ENCODE peak calls at places on chromosomes 5 and 9, in seven cellular contexts. One of them, this sample, is unnamed.

GRCh38 chr5:73412597-73412988 is 36.0 kb downstream of the FOXD1 start:
- DNase-seq in effector memory CD4-positive, alpha-beta T cell: no peak
- DNase-seq in pulmonary artery endothelial cell: no peak
- DNase-seq in T-helper 2 cell: no peak
- DNase-seq in COR-L47: no peak
- DNase-seq in HEK293T: no peak
- DNase-seq in activated naive CD8-positive, alpha-beta T cell treated with anti-CD3 and anti-CD28 coated beads, Interleukin-2, amount 50 U/mL, for 24 hours: no peak
- DNase-seq in this sample: no peak

GRCh38 chr5:72499730-72500129 is 7.5 kb downstream of the ZNF366 start:
- DNase-seq in COR-L47: no peak
- DNase-seq in T-helper 2 cell: no peak
- DNase-seq in effector memory CD4-positive, alpha-beta T cell: no peak
- DNase-seq in HEK293T: no peak
- DNase-seq in activated naive CD8-positive, alpha-beta T cell treated with anti-CD3 and anti-CD28 coated beads, Interleukin-2, amount 50 U/mL, for 24 hours: no peak
- DNase-seq in pulmonary artery endothelial cell: no peak
- DNase-seq in this sample: no peak

GRCh38 chr5:143920772-143921171 is 108.8 kb downstream of the HMHB1 start:
- DNase-seq in COR-L47: no peak
- DNase-seq in effector memory CD4-positive, alpha-beta T cell: no peak
- DNase-seq in pulmonary artery endothelial cell: no peak
- DNase-seq in HEK293T: no peak
- DNase-seq in T-helper 2 cell: no peak
- DNase-seq in activated naive CD8-positive, alpha-beta T cell treated with anti-CD3 and anti-CD28 coated beads, Interleukin-2, amount 50 U/mL, for 24 hours: no peak
- DNase-seq in this sample: no peak

GRCh38 chr9:3367185-3367584 is 158.6 kb downstream of the RFX3 start:
- DNase-seq in COR-L47: no peak
- DNase-seq in T-helper 2 cell: no peak
- DNase-seq in activated naive CD8-positive, alpha-beta T cell treated with anti-CD3 and anti-CD28 coated beads, Interleukin-2, amount 50 U/mL, for 24 hours: no peak
- DNase-seq in pulmonary artery endothelial cell: no peak
- DNase-seq in effector memory CD4-positive, alpha-beta T cell: no peak
- DNase-seq in HEK293T: no peak
- DNase-seq in this sample: no peak

GRCh38 chr5:168786142-168786541 is 207.0 kb upstream of the PANK3 start:
- DNase-seq in activated naive CD8-positive, alpha-beta T cell treated with anti-CD3 and anti-CD28 coated beads, Interleukin-2, amount 50 U/mL, for 24 hours: no peak
- DNase-seq in T-helper 2 cell: no peak
- DNase-seq in HEK293T: no peak
- DNase-seq in effector memory CD4-positive, alpha-beta T cell: no peak
- DNase-seq in COR-L47: no peak
- DNase-seq in pulmonary artery endothelial cell: no peak
- DNase-seq in this sample: no peak

GRCh38 chr5:114018178-114018577 is 343.7 kb upstream of the KCNN2 start:
- DNase-seq in activated naive CD8-positive, alpha-beta T cell treated with anti-CD3 and anti-CD28 coated beads, Interleukin-2, amount 50 U/mL, for 24 hours: no peak
- DNase-seq in HEK293T: peak; percentile 14
- DNase-seq in COR-L47: peak; percentile 14
- DNase-seq in T-helper 2 cell: no peak
- DNase-seq in effector memory CD4-positive, alpha-beta T cell: no peak
- DNase-seq in pulmonary artery endothelial cell: no peak
- DNase-seq in this sample: peak; percentile 51

GRCh38 chr5:137282216-137282615 is 216.9 kb downstream of the SPOCK1 start:
- DNase-seq in pulmonary artery endothelial cell: peak; percentile 8
- DNase-seq in activated naive CD8-positive, alpha-beta T cell treated with anti-CD3 and anti-CD28 coated beads, Interleukin-2, amount 50 U/mL, for 24 hours: no peak
- DNase-seq in T-helper 2 cell: no peak
- DNase-seq in effector memory CD4-positive, alpha-beta T cell: no peak
- DNase-seq in HEK293T: no peak
- DNase-seq in COR-L47: no peak
- DNase-seq in this sample: no peak

GRCh38 chr9:99287641-99288040 is 65.6 kb downstream of the SEC61B start:
- DNase-seq in HEK293T: no peak
- DNase-seq in pulmonary artery endothelial cell: no peak
- DNase-seq in effector memory CD4-positive, alpha-beta T cell: no peak
- DNase-seq in COR-L47: no peak
- DNase-seq in activated naive CD8-positive, alpha-beta T cell treated with anti-CD3 and anti-CD28 coated beads, Interleukin-2, amount 50 U/mL, for 24 hours: no peak
- DNase-seq in T-helper 2 cell: no peak
- DNase-seq in this sample: no peak

GRCh38 chr5:89069591-89069990 is 186.6 kb upstream of the MEF2C start:
- DNase-seq in effector memory CD4-positive, alpha-beta T cell: no peak
- DNase-seq in T-helper 2 cell: no peak
- DNase-seq in pulmonary artery endothelial cell: no peak
- DNase-seq in activated naive CD8-positive, alpha-beta T cell treated with anti-CD3 and anti-CD28 coated beads, Interleukin-2, amount 50 U/mL, for 24 hours: no peak
- DNase-seq in HEK293T: no peak
- DNase-seq in COR-L47: no peak
- DNase-seq in this sample: no peak

GRCh38 chr5:372911-373709 is 51.6 kb downstream of the AHRR start:
- DNase-seq in HEK293T: peak; percentile 38
- DNase-seq in pulmonary artery endothelial cell: no peak
- DNase-seq in T-helper 2 cell: no peak
- DNase-seq in activated naive CD8-positive, alpha-beta T cell treated with anti-CD3 and anti-CD28 coated beads, Interleukin-2, amount 50 U/mL, for 24 hours: no peak
- DNase-seq in COR-L47: peak; percentile 82
- DNase-seq in effector memory CD4-positive, alpha-beta T cell: no peak
- DNase-seq in this sample: no peak

GRCh38 chr5:173886157-173886556 is 2.0 kb upstream of the CPEB4 start:
- DNase-seq in activated naive CD8-positive, alpha-beta T cell treated with anti-CD3 and anti-CD28 coated beads, Interleukin-2, amount 50 U/mL, for 24 hours: no peak
- DNase-seq in pulmonary artery endothelial cell: no peak
- DNase-seq in HEK293T: no peak
- DNase-seq in T-helper 2 cell: no peak
- DNase-seq in effector memory CD4-positive, alpha-beta T cell: no peak
- DNase-seq in COR-L47: no peak
- DNase-seq in this sample: no peak

GRCh38 chr9:69674741-69675438 is 2.7 kb upstream of the APBA1 start:
- DNase-seq in activated naive CD8-positive, alpha-beta T cell treated with anti-CD3 and anti-CD28 coated beads, Interleukin-2, amount 50 U/mL, for 24 hours: no peak
- DNase-seq in COR-L47: no peak
- DNase-seq in T-helper 2 cell: no peak
- DNase-seq in effector memory CD4-positive, alpha-beta T cell: no peak
- DNase-seq in pulmonary artery endothelial cell: peak; percentile 71
- DNase-seq in HEK293T: no peak
- DNase-seq in this sample: no peak

GRCh38 chr9:71955300-71955915 is 44.0 kb downstream of the C9orf85 start:
- DNase-seq in COR-L47: no peak
- DNase-seq in effector memory CD4-positive, alpha-beta T cell: no peak
- DNase-seq in pulmonary artery endothelial cell: no peak
- DNase-seq in HEK293T: no peak
- DNase-seq in T-helper 2 cell: no peak
- DNase-seq in activated naive CD8-positive, alpha-beta T cell treated with anti-CD3 and anti-CD28 coated beads, Interleukin-2, amount 50 U/mL, for 24 hours: no peak
- DNase-seq in this sample: no peak

GRCh38 chr5:56525117-56525516 is 290.2 kb upstream of the MAP3K1 start:
- DNase-seq in effector memory CD4-positive, alpha-beta T cell: no peak
- DNase-seq in pulmonary artery endothelial cell: no peak
- DNase-seq in COR-L47: no peak
- DNase-seq in activated naive CD8-positive, alpha-beta T cell treated with anti-CD3 and anti-CD28 coated beads, Interleukin-2, amount 50 U/mL, for 24 hours: no peak
- DNase-seq in T-helper 2 cell: no peak
- DNase-seq in HEK293T: no peak
- DNase-seq in this sample: no peak

GRCh38 chr9:136400038-136400834 is at the start of gene SNAPC4:
- DNase-seq in T-helper 2 cell: peak; percentile 80
- DNase-seq in effector memory CD4-positive, alpha-beta T cell: peak; percentile 71
- DNase-seq in activated naive CD8-positive, alpha-beta T cell treated with anti-CD3 and anti-CD28 coated beads, Interleukin-2, amount 50 U/mL, for 24 hours: peak; percentile 92
- DNase-seq in COR-L47: peak; percentile 81
- DNase-seq in HEK293T: peak; percentile 98
- DNase-seq in pulmonary artery endothelial cell: peak; percentile 48
- DNase-seq in this sample: peak; percentile 96

GRCh38 chr5:132010645-132011560 is 555 bp downstream of the ACSL6 start:
- DNase-seq in effector memory CD4-positive, alpha-beta T cell: no peak
- DNase-seq in T-helper 2 cell: no peak
- DNase-seq in HEK293T: no peak
- DNase-seq in activated naive CD8-positive, alpha-beta T cell treated with anti-CD3 and anti-CD28 coated beads, Interleukin-2, amount 50 U/mL, for 24 hours: no peak
- DNase-seq in COR-L47: no peak
- DNase-seq in pulmonary artery endothelial cell: no peak
- DNase-seq in this sample: peak; percentile 17

GRCh38 chr5:154786414-154786813 is 31.2 kb downstream of the LARP1 start:
- DNase-seq in effector memory CD4-positive, alpha-beta T cell: no peak
- DNase-seq in HEK293T: no peak
- DNase-seq in T-helper 2 cell: no peak
- DNase-seq in pulmonary artery endothelial cell: no peak
- DNase-seq in activated naive CD8-positive, alpha-beta T cell treated with anti-CD3 and anti-CD28 coated beads, Interleukin-2, amount 50 U/mL, for 24 hours: no peak
- DNase-seq in COR-L47: no peak
- DNase-seq in this sample: no peak

GRCh38 chr5:73565969-73566547 is 515 bp downstream of the UTP15 start:
- DNase-seq in pulmonary artery endothelial cell: no peak
- DNase-seq in HEK293T: no peak
- DNase-seq in COR-L47: no peak
- DNase-seq in T-helper 2 cell: no peak
- DNase-seq in activated naive CD8-positive, alpha-beta T cell treated with anti-CD3 and anti-CD28 coated beads, Interleukin-2, amount 50 U/mL, for 24 hours: no peak
- DNase-seq in effector memory CD4-positive, alpha-beta T cell: no peak
- DNase-seq in this sample: no peak

GRCh38 chr5:9168791-9169611 is 376.9 kb downstream of the SEMA5A start:
- DNase-seq in pulmonary artery endothelial cell: no peak
- DNase-seq in HEK293T: no peak
- DNase-seq in activated naive CD8-positive, alpha-beta T cell treated with anti-CD3 and anti-CD28 coated beads, Interleukin-2, amount 50 U/mL, for 24 hours: no peak
- DNase-seq in COR-L47: no peak
- DNase-seq in T-helper 2 cell: no peak
- DNase-seq in effector memory CD4-positive, alpha-beta T cell: no peak
- DNase-seq in this sample: no peak

GRCh38 chr9:15622596-15622995 is 69.8 kb downstream of the CCDC171 start:
- DNase-seq in effector memory CD4-positive, alpha-beta T cell: no peak
- DNase-seq in activated naive CD8-positive, alpha-beta T cell treated with anti-CD3 and anti-CD28 coated beads, Interleukin-2, amount 50 U/mL, for 24 hours: no peak
- DNase-seq in COR-L47: no peak
- DNase-seq in HEK293T: no peak
- DNase-seq in pulmonary artery endothelial cell: no peak
- DNase-seq in T-helper 2 cell: no peak
- DNase-seq in this sample: no peak

GRCh38 chr9:133273098-133273497 is 1.9 kb downstream of the ABO start:
- DNase-seq in T-helper 2 cell: no peak
- DNase-seq in pulmonary artery endothelial cell: no peak
- DNase-seq in activated naive CD8-positive, alpha-beta T cell treated with anti-CD3 and anti-CD28 coated beads, Interleukin-2, amount 50 U/mL, for 24 hours: no peak
- DNase-seq in effector memory CD4-positive, alpha-beta T cell: no peak
- DNase-seq in COR-L47: no peak
- DNase-seq in HEK293T: no peak
- DNase-seq in this sample: no peak

GRCh38 chr5:59390074-59390659 is 503.4 kb downstream of the PDE4D start:
- DNase-seq in effector memory CD4-positive, alpha-beta T cell: no peak
- DNase-seq in pulmonary artery endothelial cell: no peak
- DNase-seq in T-helper 2 cell: no peak
- DNase-seq in activated naive CD8-positive, alpha-beta T cell treated with anti-CD3 and anti-CD28 coated beads, Interleukin-2, amount 50 U/mL, for 24 hours: peak; percentile 3
- DNase-seq in COR-L47: peak; percentile 12
- DNase-seq in HEK293T: no peak
- DNase-seq in this sample: no peak

GRCh38 chr5:81948349-81948748 is 23.5 kb upstream of the ATG10 start:
- DNase-seq in HEK293T: no peak
- DNase-seq in T-helper 2 cell: no peak
- DNase-seq in COR-L47: no peak
- DNase-seq in pulmonary artery endothelial cell: no peak
- DNase-seq in effector memory CD4-positive, alpha-beta T cell: no peak
- DNase-seq in activated naive CD8-positive, alpha-beta T cell treated with anti-CD3 and anti-CD28 coated beads, Interleukin-2, amount 50 U/mL, for 24 hours: no peak
- DNase-seq in this sample: no peak

GRCh38 chr9:105360344-105360743 is 87.5 kb upstream of the FSD1L start:
- DNase-seq in T-helper 2 cell: no peak
- DNase-seq in pulmonary artery endothelial cell: no peak
- DNase-seq in COR-L47: no peak
- DNase-seq in activated naive CD8-positive, alpha-beta T cell treated with anti-CD3 and anti-CD28 coated beads, Interleukin-2, amount 50 U/mL, for 24 hours: no peak
- DNase-seq in effector memory CD4-positive, alpha-beta T cell: no peak
- DNase-seq in HEK293T: no peak
- DNase-seq in this sample: no peak

GRCh38 chr5:40486437-40487270 is 193.1 kb upstream of the PTGER4 start:
- DNase-seq in activated naive CD8-positive, alpha-beta T cell treated with anti-CD3 and anti-CD28 coated beads, Interleukin-2, amount 50 U/mL, for 24 hours: peak; percentile 66
- DNase-seq in pulmonary artery endothelial cell: no peak
- DNase-seq in T-helper 2 cell: peak; percentile 23
- DNase-seq in HEK293T: no peak
- DNase-seq in effector memory CD4-positive, alpha-beta T cell: peak; percentile 43
- DNase-seq in COR-L47: no peak
- DNase-seq in this sample: no peak

This sample was measured in cerebellum.